ENCODE peak calls at places on chromosomes 12 and 14, in seven cellular contexts. S is CD8-positive, alpha-beta T cell; X is iPS DF 6.9; O is uterus; N is ovary; B is fibroblast of lung; D is trophoblast cell. L is an unnamed sample.
A peak's percentile ranks its signal among the peaks of the same experiment; 100 is the strongest.

GRCh38 chr14:68707496-68707895 is 85.4 kb downstream of the ZFP36L1 start:
- DNase-seq in D (no peak), X (no peak), N (no peak), S (no peak), B (no peak), O (peak; percentile 11), L (no peak)

GRCh38 chr14:48936352-48936751 is 649.8 kb downstream of the RPS29 start:
- DNase-seq in D (no peak), X (no peak), S (no peak), B (peak; percentile 74), N (no peak), O (no peak), L (no peak)

GRCh38 chr12:81161680-81162079 is 83.8 kb downstream of the ACSS3 start:
- DNase-seq in N (no peak), O (no peak), X (no peak), B (no peak), D (no peak), S (no peak), L (no peak)

GRCh38 chr12:30806989-30807694 is 52.4 kb upstream of the CAPRIN2 start:
- DNase-seq in X (no peak), O (peak; percentile 33), B (peak; percentile 73), S (no peak), D (no peak), N (no peak), L (peak; percentile 6)

GRCh38 chr14:58732387-58732786 is 94.6 kb downstream of the DACT1 start:
- DNase-seq in O (no peak), N (no peak), D (no peak), X (no peak), S (no peak), B (no peak), L (no peak)

GRCh38 chr12:50201987-50202521 is 34.9 kb upstream of the CERS5 start:
- DNase-seq in O (no peak), N (no peak), B (peak; percentile 94), S (no peak), X (no peak), D (peak; percentile 93), L (no peak)

GRCh38 chr12:76246611-76247010 is 101.6 kb downstream of the BBS10 start:
- DNase-seq in S (no peak), B (no peak), O (no peak), X (no peak), D (no peak), N (no peak), L (no peak)

GRCh38 chr12:3216726-3217682 is 139.8 kb downstream of the TSPAN9 start:
- DNase-seq in D (no peak), X (no peak), B (peak; percentile 80), O (peak; percentile 47), N (no peak), S (no peak), L (no peak)

GRCh38 chr12:95277139-95277538 is 59.5 kb downstream of the VEZT start:
- DNase-seq in X (no peak), S (no peak), O (no peak), N (no peak), B (peak; percentile 88), D (no peak), L (no peak)

GRCh38 chr14:106455026-106455425 is 928.6 kb downstream of the TMEM121 start:
- DNase-seq in B (no peak), O (no peak), S (no peak), D (no peak), N (no peak), X (no peak), L (no peak)

GRCh38 chr12:132317233-132317938 is 12.0 kb downstream of the GALNT9 start:
- DNase-seq in O (no peak), B (no peak), D (no peak), S (no peak), X (no peak), N (no peak), L (no peak)

GRCh38 chr12:101939856-101940265 is 62.5 kb downstream of the DRAM1 start:
- DNase-seq in D (peak; percentile 46), B (peak; percentile 71), S (peak; percentile 51), N (peak; percentile 46), O (peak; percentile 83), X (peak; percentile 45), L (peak; percentile 61)

GRCh38 chr12:104197264-104197663 is 18.3 kb upstream of the TXNRD1 start:
- DNase-seq in X (no peak), N (no peak), O (no peak), B (peak; percentile 45), D (no peak), S (no peak), L (no peak)

GRCh38 chr14:93105362-93105761 is 10.4 kb downstream of the ITPK1 start:
- DNase-seq in N (no peak), S (no peak), B (peak; percentile 83), O (peak; percentile 58), X (no peak), D (peak; percentile 60), L (no peak)

GRCh38 chr12:106089935-106090334 is 48.8 kb downstream of the NUAK1 start:
- DNase-seq in X (no peak), S (no peak), B (no peak), D (no peak), N (no peak), O (no peak), L (no peak)

GRCh38 chr14:76023757-76024156 is 38.2 kb downstream of the IFT43 start:
- DNase-seq in S (no peak), N (no peak), D (no peak), B (no peak), O (no peak), X (no peak), L (no peak)

GRCh38 chr12:106629797-106630669 is 47.2 kb downstream of the RFX4 start:
- DNase-seq in S (no peak), N (no peak), B (peak; percentile 48), X (no peak), D (no peak), O (no peak), L (no peak)

GRCh38 chr12:113978080-113978479 is 12.0 kb upstream of the RBM19 start:
- DNase-seq in D (no peak), N (no peak), X (no peak), B (no peak), O (no peak), S (no peak), L (no peak)

GRCh38 chr12:15584366-15585041 is 204.7 kb downstream of the EPS8 start:
- DNase-seq in D (no peak), O (peak; percentile 51), X (no peak), S (no peak), B (peak; percentile 71), N (no peak), L (peak; percentile 86)

GRCh38 chr12:617304-617915 is 45.8 kb downstream of the NINJ2 start:
- DNase-seq in N (peak; percentile 37), X (no peak), D (no peak), O (no peak), B (no peak), S (no peak), L (no peak)

GRCh38 chr12:622420-622819 is 40.8 kb downstream of the NINJ2 start:
- DNase-seq in S (no peak), N (no peak), B (no peak), D (no peak), X (no peak), O (no peak), L (no peak)

GRCh38 chr12:615620-616019 is 47.6 kb downstream of the NINJ2 start:
- DNase-seq in B (no peak), O (no peak), S (no peak), N (no peak), D (no peak), X (no peak), L (no peak)

GRCh38 chr12:619346-619745 is 43.9 kb downstream of the NINJ2 start:
- DNase-seq in D (no peak), S (no peak), O (no peak), X (no peak), N (no peak), B (no peak), L (no peak)

GRCh38 chr12:618626-619025 is 44.6 kb downstream of the NINJ2 start:
- DNase-seq in O (no peak), X (no peak), N (no peak), D (no peak), S (no peak), B (no peak), L (no peak)
- H3K4me3 ChIP-seq in O (no peak overlapping the region), X (no peak overlapping the region), N (no peak overlapping the region), D (no peak overlapping the region), S (no peak overlapping the region), B (no peak overlapping the region), L (no peak overlapping the region)

DNA sequence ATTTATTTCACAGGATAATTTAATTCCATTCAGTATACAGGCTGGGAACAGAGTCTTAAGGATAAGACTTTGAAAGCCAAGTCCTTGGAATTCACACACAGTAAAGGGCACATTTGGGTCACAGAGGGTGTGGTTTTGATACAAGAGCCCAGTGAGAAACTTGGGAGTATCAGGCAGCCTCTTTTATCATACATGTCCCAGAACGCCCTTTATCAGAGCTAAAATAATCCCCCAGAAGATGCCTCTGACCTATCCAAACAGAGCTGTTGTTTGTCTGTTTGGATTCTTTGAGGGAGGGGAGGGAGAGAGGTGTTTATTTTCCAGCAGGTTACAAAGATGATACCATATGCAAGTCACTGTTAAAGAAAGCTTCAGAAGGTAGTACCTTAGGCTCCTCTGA is 167.6 kb downstream of the PRKCH start:
- DNase-seq in X (no peak), S (no peak), O (no peak), B (no peak), N (no peak), D (no peak), L (no peak)
- H3K4me1 ChIP-seq in X (no peaks in the 10 kb centered on the region), S (peaks cover 23% of the 10 kb centered on the region), O (no peaks in the 10 kb centered on the region), B (peaks cover 23% of the 10 kb centered on the region), N (no peaks in the 10 kb centered on the region), D (peaks cover 22% of the 10 kb centered on the region), L (no peaks in the 10 kb centered on the region)

DNA sequence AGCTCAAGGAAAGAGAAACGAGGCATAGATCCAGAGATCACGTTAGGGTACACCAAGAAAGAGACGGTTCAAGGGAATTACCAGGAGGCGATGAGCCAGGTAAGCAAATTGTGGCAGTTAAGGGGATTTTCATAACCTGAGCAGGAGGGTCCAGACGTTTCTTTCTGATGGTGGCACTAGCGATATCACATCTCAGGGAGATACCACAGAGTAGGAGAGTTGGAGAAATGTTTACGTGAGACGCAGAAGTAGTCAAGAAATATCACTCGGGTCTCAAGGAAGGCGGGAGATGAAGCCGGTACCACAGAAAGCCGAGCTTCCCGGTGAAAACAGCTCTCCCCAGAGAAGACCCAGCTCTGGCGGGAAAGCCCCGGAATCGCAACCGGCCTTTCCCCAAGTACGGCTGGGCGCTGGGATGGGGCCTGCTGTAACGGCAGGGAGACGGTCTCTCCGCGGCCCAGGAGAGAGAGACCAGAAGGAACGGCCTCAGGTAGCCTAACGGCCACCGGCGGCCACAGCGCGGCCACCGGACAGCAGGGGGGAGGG is 485 bp downstream of the SENP1 start:
- DNase-seq in D (peak; percentile 19), N (no peak), X (no peak), S (peak; percentile 58), O (no peak), B (no peak), L (peak; percentile 39)
- H3K4me3 ChIP-seq in D (peak overlapping the region; percentile 96), N (peak overlapping the region; percentile 75), X (peak overlapping the region; percentile 92), S (peak overlapping the region; percentile 89), O (peak overlapping the region; percentile 92), B (peak overlapping the region; percentile 76), L (peak overlapping the region; percentile 86)

DNA sequence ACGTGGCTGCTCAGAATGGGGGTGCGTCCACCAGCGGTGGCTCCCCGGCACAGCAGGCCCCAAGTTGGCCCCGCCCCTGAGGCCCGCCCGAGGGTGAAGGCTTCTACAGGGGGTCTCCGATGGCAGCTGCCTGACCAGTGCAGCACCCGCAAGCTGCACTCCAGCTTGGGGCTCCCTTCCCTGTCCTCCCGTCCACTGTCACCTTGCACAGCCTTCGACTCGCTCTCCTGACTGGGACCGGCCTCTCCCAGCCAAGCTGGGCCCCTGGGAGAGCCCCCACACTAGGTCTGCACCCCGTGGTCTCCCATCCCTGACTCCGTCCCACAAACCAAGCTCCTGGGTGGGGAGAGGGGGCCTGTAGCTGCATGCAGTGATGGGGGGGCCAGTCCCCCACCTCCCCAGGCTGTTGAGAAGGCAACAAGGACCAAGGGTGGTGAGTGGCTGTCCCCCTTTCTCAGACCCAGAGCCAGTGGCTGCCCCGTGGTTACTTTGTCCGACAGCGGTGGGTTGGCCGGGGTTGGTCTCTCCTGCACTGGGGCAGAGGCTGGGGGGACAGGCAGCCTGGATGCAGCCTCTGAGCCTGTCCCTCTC is 216.8 kb downstream of the KIF26A start:
- DNase-seq in N (peak; percentile 11), B (no peak), O (no peak), D (no peak), S (no peak), X (no peak), L (no peak)
- H3K4me1 ChIP-seq in N (peaks cover 4% of the 10 kb centered on the region), B (no peaks in the 10 kb centered on the region), O (no peaks in the 10 kb centered on the region), D (no peaks in the 10 kb centered on the region), S (no peaks in the 10 kb centered on the region), X (no peaks in the 10 kb centered on the region), L (no peaks in the 10 kb centered on the region)